ENCODE peak calls at places on chromosomes 2 and 18, in nine cellular contexts. One of them, this sample, is unnamed. For H3K4me1, the result is how much of the 10 kb centered on the place peaks cover.

GRCh38 chr2:199433204-199433832 is 24.4 kb downstream of the SATB2 start:
- DNase-seq in colonic mucosa: no peak
- DNase-seq in neuronal stem cell: no peak
- DNase-seq in breast epithelium: no peak
- DNase-seq in fibroblast of lung: no peak
- DNase-seq in esophagus muscularis mucosa: no peak
- DNase-seq in uterus: no peak
- DNase-seq in right atrium auricular region: no peak
- DNase-seq in CD8-positive, alpha-beta memory T cell: no peak
- DNase-seq in this sample: no peak

GRCh38 chr2:16218651-16219050 is 278.3 kb downstream of the MYCN start:
- DNase-seq in colonic mucosa: peak
- DNase-seq in neuronal stem cell: no peak
- DNase-seq in breast epithelium: no peak
- DNase-seq in fibroblast of lung: no peak
- DNase-seq in esophagus muscularis mucosa: no peak
- DNase-seq in uterus: no peak
- DNase-seq in right atrium auricular region: no peak
- DNase-seq in CD8-positive, alpha-beta memory T cell: no peak
- DNase-seq in this sample: no peak

GRCh38 chr2:203533696-203534471 is 1.2 kb downstream of the RAPH1 start:
- DNase-seq in colonic mucosa: no peak
- DNase-seq in neuronal stem cell: peak
- DNase-seq in breast epithelium: no peak
- DNase-seq in fibroblast of lung: peak
- DNase-seq in esophagus muscularis mucosa: no peak
- DNase-seq in uterus: no peak
- DNase-seq in right atrium auricular region: no peak
- DNase-seq in CD8-positive, alpha-beta memory T cell: peak
- DNase-seq in this sample: no peak

GRCh38 chr2:94956797-94957391 is 68.6 kb upstream of the MAL start:
- DNase-seq in colonic mucosa: peak
- DNase-seq in neuronal stem cell: peak
- DNase-seq in breast epithelium: no peak
- DNase-seq in fibroblast of lung: peak
- DNase-seq in esophagus muscularis mucosa: no peak
- DNase-seq in uterus: no peak
- DNase-seq in right atrium auricular region: no peak
- DNase-seq in CD8-positive, alpha-beta memory T cell: peak
- DNase-seq in this sample: no peak

GRCh38 chr2:217929757-217930707 is 72.8 kb downstream of the TNS1 start:
- DNase-seq in colonic mucosa: no peak
- DNase-seq in neuronal stem cell: no peak
- DNase-seq in breast epithelium: peak
- DNase-seq in fibroblast of lung: peak
- DNase-seq in esophagus muscularis mucosa: no peak
- DNase-seq in uterus: peak
- DNase-seq in right atrium auricular region: peak
- DNase-seq in CD8-positive, alpha-beta memory T cell: no peak
- DNase-seq in this sample: no peak

GRCh38 chr18:78976697-78977626 is 2.7 kb upstream of the SALL3 start:
- DNase-seq in colonic mucosa: no peak
- DNase-seq in neuronal stem cell: no peak
- DNase-seq in breast epithelium: no peak
- DNase-seq in fibroblast of lung: no peak
- DNase-seq in esophagus muscularis mucosa: no peak
- DNase-seq in uterus: no peak
- DNase-seq in right atrium auricular region: peak
- DNase-seq in CD8-positive, alpha-beta memory T cell: no peak
- DNase-seq in this sample: no peak

GRCh38 chr2:69166812-69167468 is 154.0 kb downstream of the ANTXR1 start:
- DNase-seq in colonic mucosa: no peak
- DNase-seq in neuronal stem cell: no peak
- DNase-seq in breast epithelium: no peak
- DNase-seq in fibroblast of lung: no peak
- DNase-seq in esophagus muscularis mucosa: no peak
- DNase-seq in uterus: no peak
- DNase-seq in right atrium auricular region: no peak
- DNase-seq in CD8-positive, alpha-beta memory T cell: no peak
- DNase-seq in this sample: no peak

GRCh38 chr2:60552851-60553495 is 481 bp downstream of the BCL11A start:
- DNase-seq in colonic mucosa: no peak
- DNase-seq in neuronal stem cell: no peak
- DNase-seq in breast epithelium: no peak
- DNase-seq in fibroblast of lung: peak
- DNase-seq in esophagus muscularis mucosa: no peak
- DNase-seq in uterus: no peak
- DNase-seq in right atrium auricular region: no peak
- DNase-seq in CD8-positive, alpha-beta memory T cell: no peak
- DNase-seq in this sample: no peak

GRCh38 chr2:128520787-128521186 is 202.1 kb upstream of the HS6ST1 start:
- DNase-seq in colonic mucosa: no peak
- DNase-seq in neuronal stem cell: no peak
- DNase-seq in breast epithelium: peak
- DNase-seq in fibroblast of lung: no peak
- DNase-seq in esophagus muscularis mucosa: no peak
- DNase-seq in uterus: no peak
- DNase-seq in right atrium auricular region: peak
- DNase-seq in CD8-positive, alpha-beta memory T cell: no peak
- DNase-seq in this sample: no peak

DNA sequence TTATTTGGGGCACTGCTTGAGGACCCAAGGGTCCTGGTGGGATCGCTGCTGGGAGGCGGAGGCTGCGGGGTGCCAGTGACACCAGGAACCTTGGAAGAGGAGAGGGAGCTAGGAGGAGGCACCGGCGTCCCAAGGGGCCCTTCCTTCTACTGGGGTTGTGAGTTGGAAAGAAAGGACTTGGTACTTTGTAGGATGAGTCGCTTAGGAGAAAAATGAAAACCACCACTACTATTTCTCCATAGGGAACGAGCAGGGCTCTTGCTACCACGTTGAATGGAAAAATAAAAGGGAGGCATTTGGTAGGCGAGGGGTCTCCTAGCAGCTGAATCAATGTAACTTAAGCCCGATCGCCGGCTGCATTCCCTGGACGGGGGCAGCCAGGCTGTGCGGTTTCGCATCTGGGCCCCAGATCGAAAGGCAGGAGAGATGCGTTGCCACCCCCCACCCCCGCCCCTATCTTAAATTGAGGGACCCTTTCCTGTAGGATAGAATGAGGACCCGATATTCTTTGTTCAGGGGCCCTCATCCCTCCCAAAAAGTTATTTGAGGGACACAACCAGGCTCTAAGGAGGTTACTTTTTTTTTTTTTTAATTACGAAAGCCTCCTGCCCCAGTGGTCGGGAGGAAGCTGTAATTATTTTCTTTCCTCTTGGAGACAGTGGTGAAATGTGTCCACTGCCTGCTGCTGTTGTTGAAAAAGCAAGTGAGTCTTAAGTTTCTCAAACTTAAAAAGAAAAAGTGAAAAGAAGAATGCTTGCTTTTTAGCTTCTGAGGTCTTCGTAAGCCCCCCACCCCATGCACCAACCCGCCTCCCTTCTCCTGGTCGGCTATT is 1.3 kb downstream of the IGFBP2 start:
- DNase-seq in colonic mucosa: no peak
- DNase-seq in neuronal stem cell: no peak
- DNase-seq in breast epithelium: no peak
- DNase-seq in fibroblast of lung: no peak
- DNase-seq in esophagus muscularis mucosa: no peak
- DNase-seq in uterus: no peak
- DNase-seq in right atrium auricular region: no peak
- DNase-seq in CD8-positive, alpha-beta memory T cell: no peak
- DNase-seq in this sample: no peak
- H3K4me1 ChIP-seq in colonic mucosa: under half
- H3K4me1 ChIP-seq in neuronal stem cell: under half
- H3K4me1 ChIP-seq in breast epithelium: under half
- H3K4me1 ChIP-seq in fibroblast of lung: under half
- H3K4me1 ChIP-seq in esophagus muscularis mucosa: half or more
- H3K4me1 ChIP-seq in uterus: under half
- H3K4me1 ChIP-seq in right atrium auricular region: under half
- H3K4me1 ChIP-seq in CD8-positive, alpha-beta memory T cell: under half
- H3K4me1 ChIP-seq in this sample: under half

DNA sequence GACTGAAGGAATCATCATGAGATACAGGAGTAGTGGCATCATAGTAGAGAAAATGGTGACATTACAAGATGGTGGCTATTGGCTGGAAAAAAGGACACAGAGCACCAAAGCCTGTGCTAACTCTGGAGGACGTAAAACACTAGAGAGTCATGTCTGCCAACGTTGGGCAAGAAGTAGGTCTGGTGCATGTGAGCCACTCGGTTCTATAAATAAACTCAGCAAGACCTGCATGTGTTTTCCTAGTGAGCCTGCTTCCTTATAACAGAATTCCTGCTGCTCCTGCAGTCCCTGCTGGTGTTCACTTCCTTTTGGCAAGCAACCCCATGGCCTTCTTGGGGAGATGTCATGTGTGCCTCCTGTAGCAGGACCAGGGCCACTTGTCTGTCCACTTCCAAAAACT is 325.2 kb downstream of the OSR1 start:
- DNase-seq in colonic mucosa: no peak
- DNase-seq in neuronal stem cell: no peak
- DNase-seq in breast epithelium: no peak
- DNase-seq in fibroblast of lung: no peak
- DNase-seq in esophagus muscularis mucosa: no peak
- DNase-seq in uterus: no peak
- DNase-seq in right atrium auricular region: no peak
- DNase-seq in CD8-positive, alpha-beta memory T cell: no peak
- DNase-seq in this sample: peak
- H3K4me3 ChIP-seq in colonic mucosa: no peak
- H3K4me3 ChIP-seq in neuronal stem cell: no peak
- H3K4me3 ChIP-seq in breast epithelium: no peak
- H3K4me3 ChIP-seq in fibroblast of lung: no peak
- H3K4me3 ChIP-seq in esophagus muscularis mucosa: no peak
- H3K4me3 ChIP-seq in uterus: no peak
- H3K4me3 ChIP-seq in right atrium auricular region: no peak
- H3K4me3 ChIP-seq in CD8-positive, alpha-beta memory T cell: no peak
- H3K4me3 ChIP-seq in this sample: no peak

GRCh38 chr2:50514881-50515280 is 517.1 kb downstream of the NRXN1 start:
- DNase-seq in colonic mucosa: no peak
- DNase-seq in neuronal stem cell: no peak
- DNase-seq in breast epithelium: no peak
- DNase-seq in fibroblast of lung: no peak
- DNase-seq in esophagus muscularis mucosa: no peak
- DNase-seq in uterus: no peak
- DNase-seq in right atrium auricular region: no peak
- DNase-seq in CD8-positive, alpha-beta memory T cell: no peak
- DNase-seq in this sample: no peak
- H3K4me1 ChIP-seq in colonic mucosa: under half
- H3K4me1 ChIP-seq in neuronal stem cell: under half
- H3K4me1 ChIP-seq in breast epithelium: under half
- H3K4me1 ChIP-seq in fibroblast of lung: under half
- H3K4me1 ChIP-seq in esophagus muscularis mucosa: under half
- H3K4me1 ChIP-seq in uterus: under half
- H3K4me1 ChIP-seq in right atrium auricular region: under half
- H3K4me1 ChIP-seq in CD8-positive, alpha-beta memory T cell: under half
- H3K4me1 ChIP-seq in this sample: under half

DNA sequence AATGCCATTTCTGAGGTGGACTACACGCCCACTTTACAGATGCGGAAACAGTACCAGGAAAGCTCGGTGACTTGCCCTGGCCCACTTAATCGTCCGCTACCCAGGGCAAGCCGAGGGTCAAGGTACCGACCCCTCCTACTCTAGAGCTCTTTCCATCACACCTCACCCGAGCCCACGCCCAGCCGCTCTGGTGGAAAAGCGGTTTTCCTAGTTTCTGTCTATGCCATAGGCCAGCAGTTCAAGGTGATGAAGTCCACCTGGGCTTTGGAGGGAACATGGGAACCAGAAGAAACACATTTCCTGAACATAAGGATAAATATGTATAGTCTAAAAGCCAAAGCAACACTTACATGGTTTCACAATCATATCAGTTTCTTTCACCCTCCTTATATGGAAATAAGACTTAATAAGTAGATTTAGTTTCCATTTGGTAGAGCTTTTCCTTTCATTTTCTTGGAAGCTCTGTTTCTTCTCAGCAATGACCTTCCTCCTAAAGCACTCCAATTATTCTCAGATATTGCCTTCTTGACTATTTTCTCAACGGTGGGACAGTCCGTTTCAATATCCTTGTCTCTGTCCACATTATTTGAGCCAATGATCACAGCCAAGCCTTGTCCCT is 589 bp downstream of the VWA3B start:
- DNase-seq in colonic mucosa: no peak
- DNase-seq in neuronal stem cell: no peak
- DNase-seq in breast epithelium: no peak
- DNase-seq in fibroblast of lung: no peak
- DNase-seq in esophagus muscularis mucosa: no peak
- DNase-seq in uterus: no peak
- DNase-seq in right atrium auricular region: no peak
- DNase-seq in CD8-positive, alpha-beta memory T cell: no peak
- DNase-seq in this sample: no peak
- H3K4me3 ChIP-seq in colonic mucosa: peak
- H3K4me3 ChIP-seq in neuronal stem cell: no peak
- H3K4me3 ChIP-seq in breast epithelium: peak
- H3K4me3 ChIP-seq in fibroblast of lung: peak
- H3K4me3 ChIP-seq in esophagus muscularis mucosa: peak
- H3K4me3 ChIP-seq in uterus: no peak
- H3K4me3 ChIP-seq in right atrium auricular region: peak
- H3K4me3 ChIP-seq in CD8-positive, alpha-beta memory T cell: no peak
- H3K4me3 ChIP-seq in this sample: peak

GRCh38 chr2:54481686-54482085 is 25.6 kb downstream of the SPTBN1 start:
- DNase-seq in colonic mucosa: no peak
- DNase-seq in neuronal stem cell: no peak
- DNase-seq in breast epithelium: no peak
- DNase-seq in fibroblast of lung: no peak
- DNase-seq in esophagus muscularis mucosa: no peak
- DNase-seq in uterus: no peak
- DNase-seq in right atrium auricular region: no peak
- DNase-seq in CD8-positive, alpha-beta memory T cell: no peak
- DNase-seq in this sample: no peak

GRCh38 chr2:54490863-54491262 is 34.7 kb downstream of the SPTBN1 start:
- DNase-seq in colonic mucosa: no peak
- DNase-seq in neuronal stem cell: no peak
- DNase-seq in breast epithelium: no peak
- DNase-seq in fibroblast of lung: no peak
- DNase-seq in esophagus muscularis mucosa: no peak
- DNase-seq in uterus: no peak
- DNase-seq in right atrium auricular region: no peak
- DNase-seq in CD8-positive, alpha-beta memory T cell: no peak
- DNase-seq in this sample: no peak

GRCh38 chr2:54482725-54483124 is 26.6 kb downstream of the SPTBN1 start:
- DNase-seq in colonic mucosa: no peak
- DNase-seq in neuronal stem cell: peak
- DNase-seq in breast epithelium: no peak
- DNase-seq in fibroblast of lung: peak
- DNase-seq in esophagus muscularis mucosa: no peak
- DNase-seq in uterus: no peak
- DNase-seq in right atrium auricular region: peak
- DNase-seq in CD8-positive, alpha-beta memory T cell: no peak
- DNase-seq in this sample: no peak

GRCh38 chr2:54483426-54483825 is 27.3 kb downstream of the SPTBN1 start:
- DNase-seq in colonic mucosa: no peak
- DNase-seq in neuronal stem cell: no peak
- DNase-seq in breast epithelium: no peak
- DNase-seq in fibroblast of lung: peak
- DNase-seq in esophagus muscularis mucosa: no peak
- DNase-seq in uterus: no peak
- DNase-seq in right atrium auricular region: no peak
- DNase-seq in CD8-positive, alpha-beta memory T cell: no peak
- DNase-seq in this sample: no peak

GRCh38 chr2:54486766-54487165 is 30.6 kb downstream of the SPTBN1 start:
- DNase-seq in colonic mucosa: no peak
- DNase-seq in neuronal stem cell: no peak
- DNase-seq in breast epithelium: no peak
- DNase-seq in fibroblast of lung: peak
- DNase-seq in esophagus muscularis mucosa: no peak
- DNase-seq in uterus: no peak
- DNase-seq in right atrium auricular region: no peak
- DNase-seq in CD8-positive, alpha-beta memory T cell: no peak
- DNase-seq in this sample: no peak
- H3K4me1 ChIP-seq in colonic mucosa: under half
- H3K4me1 ChIP-seq in neuronal stem cell: under half
- H3K4me1 ChIP-seq in breast epithelium: under half
- H3K4me1 ChIP-seq in fibroblast of lung: under half
- H3K4me1 ChIP-seq in esophagus muscularis mucosa: half or more
- H3K4me1 ChIP-seq in uterus: under half
- H3K4me1 ChIP-seq in right atrium auricular region: half or more
- H3K4me1 ChIP-seq in CD8-positive, alpha-beta memory T cell: under half
- H3K4me1 ChIP-seq in this sample: half or more

This sample was measured in heart right ventricle.